ENCODE peak calls at places on chromosomes 1 and 21, in four cellular contexts. C is IMR-90, K is endothelial cell of umbilical vein, Z is pancreas. U is an unnamed sample.

GRCh38 chr21:21163904-21164303 is 165.7 kb downstream of the NCAM2 start:
- DNase-seq in Z (no peak), K (peak), C (peak), U (no peak)

GRCh38 chr1:7447093-7447492 is 324.0 kb upstream of the VAMP3 start:
- DNase-seq in K (no peak), Z (no peak), C (no peak), U (no peak)

GRCh38 chr1:113605099-113605498 is 154.2 kb downstream of the PHTF1 start:
- DNase-seq in Z (no peak), C (no peak), K (no peak), U (no peak)

GRCh38 chr1:147496571-147496970 is 44.7 kb upstream of the BCL9 start:
- DNase-seq in Z (peak), K (peak), C (peak), U (no peak)

GRCh38 chr1:118122234-118123004 is 62.6 kb downstream of the SPAG17 start:
- DNase-seq in K (no peak), C (peak), Z (no peak), U (peak)

GRCh38 chr1:20698195-20698910 is 19.5 kb downstream of the KIF17 start:
- DNase-seq in Z (no peak), K (no peak), C (peak), U (no peak)

GRCh38 chr1:23927097-23927496 is 13.9 kb upstream of the CNR2 start:
- DNase-seq in K (no peak), Z (no peak), C (no peak), U (no peak)

GRCh38 chr1:208917719-208918118 is 665.8 kb upstream of the CAMK1G start:
- DNase-seq in Z (no peak), K (no peak), C (no peak), U (peak)

GRCh38 chr21:23876925-23877558 is 1730.2 kb downstream of the MRPL39 start:
- DNase-seq in C (no peak), K (no peak), Z (no peak), U (no peak)

GRCh38 chr1:228045871-228046270 is 36.6 kb upstream of the ARF1 start:
- DNase-seq in Z (no peak), C (no peak), K (no peak), U (no peak)

GRCh38 chr1:185735667-185736105 is 1.5 kb downstream of the HMCN1 start:
- DNase-seq in Z (no peak), K (peak), C (peak), U (no peak)

GRCh38 chr21:37800496-37801061 is 115.7 kb downstream of the KCNJ6 start:
- DNase-seq in C (peak), K (peak), Z (no peak), U (no peak)

GRCh38 chr1:118077331-118078055 is 107.5 kb downstream of the SPAG17 start:
- DNase-seq in C (peak), K (peak), Z (no peak), U (no peak)

GRCh38 chr1:185973645-185974044 is 239.5 kb downstream of the HMCN1 start:
- DNase-seq in C (peak), Z (no peak), K (no peak), U (peak)

GRCh38 chr1:180950321-180950720 is 37.6 kb downstream of the KIAA1614 start:
- DNase-seq in K (no peak), C (no peak), Z (no peak), U (no peak)
- H3K27ac ChIP-seq in K (no peak), C (no peak), Z (no peak), U (no peak)

GRCh38 chr1:94720091-94720793 is 99.9 kb upstream of the SLC44A3 start:
- DNase-seq in K (no peak), C (no peak), Z (no peak), U (no peak)
- H3K27ac ChIP-seq in K (no peak), C (no peak), Z (no peak), U (no peak)

DNA sequence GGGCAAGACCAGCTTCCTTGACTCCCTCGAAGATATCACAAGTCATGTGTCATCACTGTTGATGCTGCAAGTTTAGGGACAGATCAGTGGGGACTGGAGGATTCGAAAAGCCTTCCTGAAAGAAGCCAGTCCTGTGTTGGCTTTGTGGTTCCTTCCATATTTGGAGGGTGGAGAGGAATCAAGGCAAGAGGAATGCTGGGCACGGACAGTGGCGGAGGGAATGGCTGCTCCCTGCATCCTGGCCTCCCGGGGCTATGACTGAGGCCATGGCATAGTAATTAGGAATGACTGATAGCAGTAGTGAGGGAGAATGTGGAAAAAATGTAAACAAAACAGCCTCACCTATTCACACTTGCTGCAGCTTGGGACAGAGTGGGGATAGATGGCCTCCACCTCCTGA is 36.4 kb downstream of the VANGL1 start:
- DNase-seq in C (no peak), Z (no peak), K (no peak), U (no peak)
- H3K27ac ChIP-seq in C (no peak), Z (no peak), K (no peak), U (no peak)

DNA sequence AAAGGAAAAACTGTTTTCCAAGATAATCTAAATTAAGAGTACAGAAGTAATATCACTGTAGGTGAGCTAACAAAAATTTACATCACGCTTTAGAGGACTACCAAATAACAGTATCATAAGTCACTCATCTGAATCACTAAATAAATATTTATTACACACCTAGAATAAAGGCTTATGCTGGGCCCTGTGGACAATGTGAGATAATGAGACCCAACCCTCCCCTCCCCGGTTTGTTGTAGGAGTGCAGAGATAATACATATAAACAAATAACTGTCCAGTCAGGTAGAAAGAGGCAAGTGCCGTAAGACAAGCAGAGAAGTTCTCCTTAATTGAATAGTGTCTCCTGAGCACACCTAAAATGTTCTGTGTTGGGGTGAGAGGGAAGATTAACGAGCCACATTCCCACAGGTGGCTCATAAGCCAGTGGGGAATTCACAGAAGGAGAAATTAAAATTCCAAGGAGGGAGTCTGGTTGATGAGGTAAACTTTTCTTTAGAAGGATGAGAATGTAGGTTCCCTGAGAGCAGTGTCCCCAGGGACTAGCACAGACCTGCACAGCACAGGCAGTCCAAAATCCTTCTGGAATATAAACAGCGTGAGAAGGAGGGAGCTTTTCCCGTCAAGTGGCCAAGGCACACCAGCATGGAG is 241.4 kb downstream of the NFIA start:
- DNase-seq in C (no peak), Z (no peak), K (no peak), U (no peak)
- H3K27ac ChIP-seq in C (no peak), Z (no peak), K (no peak), U (peak)

GRCh38 chr1:10723317-10723716 is 73.1 kb downstream of the CASZ1 start:
- DNase-seq in Z (peak), K (no peak), C (no peak), U (no peak)
- H3K27ac ChIP-seq in Z (no peak), K (no peak), C (no peak), U (no peak)

GRCh38 chr1:32991819-32992488 is 27.3 kb upstream of the RNF19B start:
- DNase-seq in K (no peak), C (no peak), Z (no peak), U (no peak)

GRCh38 chr1:32988665-32989064 is 24.1 kb upstream of the RNF19B start:
- DNase-seq in K (peak), C (peak), Z (no peak), U (no peak)

GRCh38 chr1:32990887-32991286 is 26.3 kb upstream of the RNF19B start:
- DNase-seq in K (no peak), C (no peak), Z (no peak), U (no peak)

GRCh38 chr1:32991386-32991785 is 26.8 kb upstream of the RNF19B start:
- DNase-seq in C (no peak), K (no peak), Z (no peak), U (no peak)

GRCh38 chr1:32989160-32989894 is 24.7 kb upstream of the RNF19B start:
- DNase-seq in C (peak), K (peak), Z (no peak), U (no peak)
- H3K27ac ChIP-seq in C (peak), K (peak), Z (no peak), U (peak)

GRCh38 chr1:67711850-67712202 is 26.8 kb downstream of the GADD45A start:
- DNase-seq in K (peak), Z (no peak), C (no peak), U (no peak)
- H3K27ac ChIP-seq in K (peak), Z (no peak), C (no peak), U (no peak)

U was measured in epithelial cell of prostate.